ENCODE peak calls at places on chromosomes 13 and 19, in six cellular contexts. Q is psoas muscle; E is CD8-positive, alpha-beta memory T cell; A is heart left ventricle; M is CD4-positive, CD25-positive, alpha-beta regulatory T cell; I is aorta. V is an unnamed sample.

GRCh38 chr19:29807178-29807577 is 4.6 kb upstream of the CCNE1 start:
- DNase-seq in Q (no peak), E (no peak), A (no peak), M (no peak), I (no peak), V (no peak)

GRCh38 chr13:48333976-48334375 is 30.4 kb downstream of the RB1 start:
- DNase-seq in Q (no peak), E (no peak), A (no peak), M (no peak), I (no peak), V (peak; percentile 5)

GRCh38 chr19:41376241-41376997 is at the start of gene TMEM91:
- DNase-seq in Q (peak; percentile 52), E (no peak), A (peak; percentile 68), M (peak; percentile 16), I (peak; percentile 64), V (no peak)

GRCh38 chr13:44404261-44405139 is 30.9 kb downstream of the SERP2 start:
- DNase-seq in Q (no peak), E (no peak), A (no peak), M (no peak), I (no peak), V (no peak)

GRCh38 chr19:4981681-4981958 is 12.7 kb downstream of the KDM4B start:
- DNase-seq in Q (no peak), E (no peak), A (no peak), M (no peak), I (no peak), V (no peak)

GRCh38 chr19:53002479-53002878 is 11.2 kb upstream of the ERVV-1 start:
- DNase-seq in Q (no peak), E (no peak), A (no peak), M (no peak), I (no peak), V (no peak)

GRCh38 chr19:41353466-41354342 is at the start of gene TGFB1:
- DNase-seq in Q (peak; percentile 90), E (peak; percentile 95), A (peak; percentile 97), M (peak; percentile 97), I (peak; percentile 96), V (peak; percentile 58)

GRCh38 chr13:31201341-31202024 is 1.7 kb downstream of the B3GLCT start:
- DNase-seq in Q (peak; percentile 33), E (no peak), A (no peak), M (no peak), I (no peak), V (no peak)

GRCh38 chr19:14699641-14700040 is 9.8 kb downstream of the ZNF333 start:
- DNase-seq in Q (no peak), E (no peak), A (no peak), M (no peak), I (no peak), V (no peak)

GRCh38 chr13:92833071-92833470 is 393.5 kb upstream of the GPC6 start:
- DNase-seq in Q (no peak), E (no peak), A (no peak), M (no peak), I (no peak), V (no peak)

GRCh38 chr13:30957258-30957943 is 24.9 kb downstream of the TEX26 start:
- DNase-seq in Q (no peak), E (no peak), A (no peak), M (no peak), I (no peak), V (no peak)

GRCh38 chr13:37540228-37540627 is 58.3 kb downstream of the POSTN start:
- DNase-seq in Q (no peak), E (no peak), A (no peak), M (no peak), I (no peak), V (peak; percentile 76)

GRCh38 chr13:30196025-30196424 is 111.3 kb downstream of the KATNAL1 start:
- DNase-seq in Q (no peak), E (no peak), A (no peak), M (no peak), I (no peak), V (no peak)

GRCh38 chr13:44298314-44298713 is 75.3 kb upstream of the SERP2 start:
- DNase-seq in Q (no peak), E (no peak), A (no peak), M (no peak), I (no peak), V (no peak)

GRCh38 chr13:106513608-106514007 is 21.9 kb downstream of the EFNB2 start:
- DNase-seq in Q (no peak), E (no peak), A (no peak), M (no peak), I (no peak), V (no peak)

GRCh38 chr13:106513025-106513424 is 22.4 kb downstream of the EFNB2 start:
- DNase-seq in Q (no peak), E (no peak), A (no peak), M (no peak), I (no peak), V (no peak)

GRCh38 chr13:106517151-106517847 is 18.2 kb downstream of the EFNB2 start:
- DNase-seq in Q (no peak), E (no peak), A (no peak), M (no peak), I (no peak), V (no peak)

GRCh38 chr13:106514928-106515634 is 20.4 kb downstream of the EFNB2 start:
- DNase-seq in Q (no peak), E (no peak), A (no peak), M (no peak), I (no peak), V (no peak)

DNA sequence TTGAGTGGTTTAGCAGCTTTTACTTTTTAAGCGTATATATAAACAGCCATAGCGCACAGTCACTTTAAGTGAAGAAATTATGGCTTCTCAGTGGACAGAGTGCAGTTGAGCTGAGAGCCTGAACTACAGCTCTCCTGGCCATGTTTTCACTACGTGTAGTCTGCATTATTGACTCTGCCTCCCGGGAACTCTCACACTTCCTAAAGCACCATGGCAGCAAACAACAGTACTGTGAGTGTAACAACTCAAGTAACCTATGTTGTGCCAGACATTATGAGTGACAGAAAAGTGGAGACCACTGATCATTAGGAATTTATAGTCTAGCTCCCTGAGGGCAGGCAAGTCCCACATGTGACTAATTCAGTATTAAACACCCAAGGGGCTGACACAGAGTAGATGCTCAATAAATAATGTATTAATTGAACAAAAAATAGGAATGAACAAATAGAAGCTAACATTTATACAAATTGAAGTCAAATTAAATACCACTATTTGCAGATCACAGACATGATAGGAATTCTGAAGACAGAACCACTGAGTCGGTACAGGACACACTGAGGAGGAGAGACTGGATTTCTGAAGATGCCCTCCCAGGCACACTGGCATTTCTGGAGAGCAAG is 19.7 kb downstream of the EFNB2 start:
- DNase-seq in Q (no peak), E (no peak), A (no peak), M (no peak), I (no peak), V (no peak)
- H3K4me3 ChIP-seq in Q (no peak overlapping the region), E (no peak overlapping the region), A (no peak overlapping the region), M (no peak overlapping the region), I (no peak overlapping the region), V (no peak overlapping the region)

GRCh38 chr19:38265213-38265861 is 964 bp downstream of the SPINT2 start:
- DNase-seq in Q (no peak), E (no peak), A (no peak), M (peak; percentile 27), I (peak; percentile 75), V (no peak)

GRCh38 chr19:38267780-38268430 is 3.5 kb downstream of the SPINT2 start:
- DNase-seq in Q (no peak), E (no peak), A (no peak), M (no peak), I (no peak), V (no peak)

GRCh38 chr19:38266981-38267597 is 2.7 kb downstream of the SPINT2 start:
- DNase-seq in Q (no peak), E (no peak), A (no peak), M (no peak), I (no peak), V (no peak)

GRCh38 chr19:38264486-38265212 is at the start of gene SPINT2:
- DNase-seq in Q (no peak), E (no peak), A (no peak), M (no peak), I (no peak), V (no peak)

DNA sequence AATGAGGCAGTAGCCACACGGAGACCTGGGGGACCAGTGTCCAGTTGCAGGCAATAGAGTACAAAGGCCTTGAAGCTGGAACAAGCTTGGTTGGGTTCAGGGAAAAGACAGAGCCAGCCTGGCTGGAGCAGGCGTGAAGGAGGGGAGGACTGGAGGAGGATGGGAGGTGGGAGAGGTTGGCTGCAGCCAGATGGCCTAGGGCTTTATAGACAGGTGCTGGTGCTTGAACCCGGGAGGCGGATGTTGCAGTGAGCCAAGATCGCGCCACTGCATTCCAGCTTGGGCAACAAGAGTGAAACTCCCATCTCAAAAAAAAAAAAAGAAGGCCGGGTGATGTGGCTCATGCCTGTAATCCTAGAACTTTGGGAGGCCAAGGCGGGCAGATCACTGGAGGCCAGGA is 1.7 kb downstream of the SPINT2 start:
- DNase-seq in Q (no peak), E (no peak), A (no peak), M (no peak), I (no peak), V (no peak)
- H3K4me3 ChIP-seq in Q (no peak overlapping the region), E (no peak overlapping the region), A (no peak overlapping the region), M (no peak overlapping the region), I (peak overlapping the region; percentile 11), V (no peak overlapping the region)

GRCh38 chr13:80337011-80337688 is 3.8 kb downstream of the SPRY2 start:
- DNase-seq in Q (no peak), E (no peak), A (no peak), M (no peak), I (no peak), V (no peak)

GRCh38 chr13:80338781-80339577 is 1.9 kb downstream of the SPRY2 start:
- DNase-seq in Q (peak; percentile 78), E (no peak), A (peak; percentile 80), M (no peak), I (peak; percentile 88), V (peak; percentile 67)

GRCh38 chr13:80336335-80336734 is 4.6 kb downstream of the SPRY2 start:
- DNase-seq in Q (no peak), E (no peak), A (no peak), M (no peak), I (no peak), V (no peak)

GRCh38 chr13:80337706-80338105 is 3.2 kb downstream of the SPRY2 start:
- DNase-seq in Q (no peak), E (no peak), A (no peak), M (no peak), I (no peak), V (no peak)

GRCh38 chr13:80334582-80335260 is 6.2 kb downstream of the SPRY2 start:
- DNase-seq in Q (no peak), E (no peak), A (no peak), M (no peak), I (no peak), V (no peak)
- H3K4me3 ChIP-seq in Q (peak overlapping the region; percentile 98), E (no peak overlapping the region), A (no peak overlapping the region), M (no peak overlapping the region), I (no peak overlapping the region), V (no peak overlapping the region)

DNA sequence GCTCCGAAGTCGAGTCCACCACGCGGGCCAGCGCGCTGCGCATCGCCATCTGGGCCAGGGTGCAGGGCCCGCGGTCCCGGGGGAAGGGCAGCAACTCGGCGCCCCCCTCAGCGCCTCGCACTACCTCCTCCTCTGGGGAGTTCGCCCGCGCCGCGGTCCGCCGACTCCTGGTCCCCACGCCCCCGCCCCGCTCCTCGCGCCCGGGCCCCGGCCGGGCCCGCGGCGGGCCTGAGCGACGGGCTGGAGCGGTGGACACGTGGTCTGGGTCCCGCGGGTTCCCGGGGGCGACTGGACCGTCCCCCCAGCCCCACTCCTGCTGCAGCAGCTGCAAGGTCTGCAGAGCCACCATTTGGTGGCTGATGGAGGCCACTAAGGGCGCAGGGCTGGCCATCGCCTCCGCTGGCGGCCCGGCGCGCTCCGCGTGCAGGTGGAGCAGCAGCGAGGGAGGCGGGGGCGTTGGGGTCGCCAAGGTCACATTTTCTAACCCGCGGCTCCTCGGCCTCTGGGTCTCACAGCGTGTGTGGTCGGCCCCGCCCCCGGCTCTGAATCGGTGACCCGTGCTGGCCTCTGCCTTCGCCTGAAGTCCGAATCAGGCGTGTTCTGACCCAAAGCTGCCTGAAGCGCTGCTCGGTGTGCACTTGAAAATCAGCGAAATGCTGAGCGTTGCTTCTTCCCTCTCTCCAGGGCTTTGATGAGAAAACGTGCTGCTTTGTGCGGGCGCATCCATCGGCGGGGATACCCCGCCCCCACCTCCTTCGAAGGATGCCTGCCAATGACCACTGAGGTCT is at the start of gene DLEU7:
- DNase-seq in Q (no peak), E (no peak), A (no peak), M (no peak), I (no peak), V (no peak)
- H3K4me3 ChIP-seq in Q (peak within 1 kb of the TSS; percentile 55), E (no peak within 1 kb of the TSS), A (no peak within 1 kb of the TSS), M (no peak within 1 kb of the TSS), I (peak within 1 kb of the TSS; percentile 17), V (no peak within 1 kb of the TSS)

V was measured in AG09309.